ENCODE peak calls at places on chromosomes 2 and 18, in six cellular contexts. O is hypothalamus, X is EL, Q is psoas muscle, W is colonic mucosa, N is NCI-H2171 treated with DMSO at 0.1 percent for 48 hours. D is an unnamed sample.

GRCh38 chr18:58225101-58225500 is 181.1 kb downstream of the NEDD4L start:
- DNase-seq in O (no peak), Q (no peak), N (no peak), X (no peak), W (no peak), D (no peak)

GRCh38 chr2:216694201-216694825 is 1.0 kb downstream of the IGFBP5 start:
- DNase-seq in N (peak; percentile 76), W (no peak), X (peak; percentile 70), Q (peak; percentile 71), O (peak; percentile 20), D (peak; percentile 94)

GRCh38 chr18:79447703-79448367 is 52.1 kb downstream of the NFATC1 start:
- DNase-seq in N (no peak), X (no peak), O (no peak), Q (no peak), W (no peak), D (no peak)

GRCh38 chr2:27772804-27773203 is 1.3 kb downstream of the MRPL33 start:
- DNase-seq in N (no peak), X (peak; percentile 28), W (no peak), Q (no peak), O (no peak), D (no peak)

GRCh38 chr2:176083796-176084261 is at the start of gene EVX2:
- DNase-seq in Q (no peak), N (no peak), X (no peak), O (no peak), W (no peak), D (no peak)

GRCh38 chr2:109695290-109695689 is 81.1 kb downstream of the SOWAHC start:
- DNase-seq in O (no peak), N (no peak), X (no peak), Q (no peak), W (no peak), D (no peak)

GRCh38 chr2:238493880-238494572 is 67.3 kb downstream of the ASB1 start:
- DNase-seq in N (no peak), Q (no peak), W (peak; percentile 43), O (no peak), X (no peak), D (no peak)

GRCh38 chr18:74832999-74833398 is 235.3 kb downstream of the ZNF407 start:
- DNase-seq in N (no peak), O (no peak), W (no peak), Q (no peak), X (no peak), D (no peak)

GRCh38 chr18:27017901-27018500 is 152.5 kb upstream of the AQP4 start:
- DNase-seq in W (no peak), X (no peak), O (no peak), Q (no peak), N (peak; percentile 48), D (no peak)

GRCh38 chr2:12856934-12857660 is 140.4 kb downstream of the TRIB2 start:
- DNase-seq in X (peak; percentile 86), N (no peak), O (no peak), Q (no peak), W (no peak), D (no peak)

GRCh38 chr2:30686669-30687068 is 120.6 kb downstream of the CAPN13 start:
- DNase-seq in W (no peak), X (no peak), Q (no peak), O (no peak), N (no peak), D (no peak)

GRCh38 chr18:57898506-57899124 is 95.5 kb upstream of the ATP8B1 start:
- DNase-seq in Q (no peak), O (no peak), X (peak; percentile 79), N (peak; percentile 75), W (no peak), D (no peak)

GRCh38 chr2:45570671-45571334 is 40.3 kb downstream of the SRBD1 start:
- DNase-seq in O (no peak), W (no peak), X (peak; percentile 24), Q (no peak), N (no peak), D (no peak)

D was measured in posterior cingulate gyrus.